ENCODE peak calls at places on chromosomes 6 and 20, in nine cellular contexts. J, E, P, H, S, A, R, N and X are unnamed samples.
A peak's percentile ranks its signal among the peaks of the same experiment; 100 is the strongest.

GRCh38 chr6:152981989-152982767 is 663 bp downstream of the FBXO5 start:
- DNase-seq in E (no peak), S (no peak), N (no peak), P (no peak), R (no peak), H (peak; percentile 90), A (no peak), J (peak; percentile 63), X (no peak)

GRCh38 chr20:11454966-11455799 is 462.5 kb upstream of the BTBD3 start:
- DNase-seq in J (no peak), A (no peak), N (no peak), H (no peak), R (peak; percentile 49), P (peak; percentile 34), S (no peak), E (peak; percentile 91), X (peak; percentile 92)

GRCh38 chr6:13395272-13396237 is 67.2 kb upstream of the TBC1D7 start:
- DNase-seq in A (peak; percentile 42), R (peak; percentile 33), J (no peak), S (no peak), E (peak; percentile 68), H (no peak), N (peak; percentile 20), P (no peak), X (peak; percentile 49)

GRCh38 chr6:95529762-95530161 is 47.6 kb upstream of the MANEA start:
- DNase-seq in A (no peak), E (no peak), J (no peak), P (no peak), H (no peak), N (no peak), S (no peak), R (no peak), X (no peak)

GRCh38 chr20:43920797-43921196 is 6.1 kb downstream of the TOX2 start:
- DNase-seq in H (no peak), J (peak; percentile 44), N (no peak), E (no peak), S (no peak), P (no peak), A (no peak), R (no peak), X (no peak)

GRCh38 chr20:56360899-56361199 is 2.1 kb downstream of the FAM210B start:
- DNase-seq in N (no peak), R (no peak), J (no peak), E (no peak), S (no peak), H (no peak), P (no peak), A (no peak), X (no peak)

GRCh38 chr20:11411765-11412164 is 505.9 kb upstream of the BTBD3 start:
- DNase-seq in A (no peak), N (no peak), R (no peak), E (no peak), P (no peak), J (no peak), S (no peak), H (no peak), X (no peak)

GRCh38 chr6:33738879-33739278 is 7.8 kb downstream of the IP6K3 start:
- DNase-seq in A (no peak), H (no peak), R (no peak), S (no peak), P (no peak), J (no peak), N (no peak), E (no peak), X (no peak)

GRCh38 chr6:111237757-111238260 is 150.5 kb downstream of the SLC16A10 start:
- DNase-seq in J (no peak), S (no peak), N (no peak), E (no peak), R (no peak), H (no peak), A (no peak), P (no peak), X (no peak)

GRCh38 chr6:150253489-150253888 is 110.6 kb downstream of the PPP1R14C start:
- DNase-seq in N (no peak), J (no peak), S (no peak), P (no peak), A (no peak), R (no peak), E (no peak), H (no peak), X (no peak)

GRCh38 chr6:27053738-27054137 is 193.8 kb upstream of the PRSS16 start:
- DNase-seq in A (no peak), N (no peak), R (no peak), J (no peak), H (no peak), S (no peak), P (no peak), E (no peak), X (peak; percentile 58)

GRCh38 chr20:62898093-62898964 is 28.0 kb downstream of the DIDO1 start:
- DNase-seq in S (no peak), E (no peak), R (no peak), N (no peak), J (no peak), A (no peak), H (no peak), P (no peak), X (no peak)

GRCh38 chr6:158219229-158219628 is 51.1 kb downstream of the GTF2H5 start:
- DNase-seq in N (no peak), R (peak; percentile 92), J (no peak), S (no peak), A (no peak), H (no peak), E (peak; percentile 61), P (no peak), X (peak; percentile 35)

GRCh38 chr6:43927525-43928210 is 157.7 kb downstream of the VEGFA start:
- DNase-seq in A (no peak), R (no peak), E (no peak), S (no peak), H (peak; percentile 28), N (no peak), J (peak; percentile 41), P (no peak), X (no peak)

GRCh38 chr6:167134448-167135328 is 11.8 kb downstream of the CCR6 start:
- DNase-seq in N (no peak), J (no peak), E (no peak), S (no peak), H (no peak), R (no peak), A (no peak), P (no peak), X (peak; percentile 75)

GRCh38 chr20:45368221-45368980 is 5.4 kb downstream of the SYS1 start:
- DNase-seq in P (no peak), E (no peak), H (peak; percentile 78), N (no peak), R (no peak), S (no peak), A (no peak), J (no peak), X (no peak)

GRCh38 chr6:36336779-36337194 is at the start of gene BNIP5:
- DNase-seq in J (no peak), N (no peak), S (no peak), R (no peak), H (no peak), E (no peak), P (no peak), A (no peak), X (no peak)

GRCh38 chr6:161140554-161140875 is 133.3 kb downstream of the AGPAT4 start:
- DNase-seq in N (no peak), J (no peak), R (no peak), P (no peak), E (no peak), S (no peak), H (no peak), A (no peak), X (no peak)

GRCh38 chr20:4041748-4042411 is 26.5 kb upstream of the RNF24 start:
- DNase-seq in N (no peak), H (no peak), E (peak; percentile 91), J (peak; percentile 91), R (no peak), P (peak; percentile 68), S (no peak), A (no peak), X (peak; percentile 87)

GRCh38 chr6:161613711-161614110 is 339.9 kb upstream of the AGPAT4 start:
- DNase-seq in H (no peak), E (no peak), A (no peak), R (no peak), S (no peak), N (no peak), P (no peak), J (no peak), X (no peak)

GRCh38 chr6:53111865-53112264 is 36.8 kb downstream of the GCM1 start:
- DNase-seq in J (no peak), S (no peak), H (no peak), N (no peak), E (no peak), P (no peak), A (no peak), R (no peak), X (no peak)

GRCh38 chr6:57255451-57256181 is 33.5 kb upstream of the RAB23 start:
- DNase-seq in J (no peak), E (no peak), N (no peak), A (no peak), H (no peak), P (no peak), S (no peak), R (no peak), X (no peak)

GRCh38 chr6:160500639-160501038 is 152.5 kb downstream of the SLC22A3 start:
- DNase-seq in H (no peak), J (no peak), A (no peak), E (no peak), S (no peak), P (no peak), R (no peak), N (no peak), X (no peak)

GRCh38 chr6:87151786-87152527 is 3.4 kb upstream of the ZNF292 start:
- DNase-seq in A (peak; percentile 81), E (peak; percentile 69), H (peak; percentile 95), S (peak; percentile 68), R (no peak), P (peak; percentile 56), N (peak; percentile 83), J (peak; percentile 86), X (no peak)

GRCh38 chr6:44717431-44717830 is 329.9 kb downstream of the CDC5L start:
- DNase-seq in S (no peak), H (no peak), R (no peak), A (no peak), P (no peak), J (no peak), N (no peak), E (no peak), X (no peak)

GRCh38 chr6:98041921-98042320 is 758.9 kb upstream of the MMS22L start:
- DNase-seq in J (no peak), R (no peak), N (peak; percentile 65), E (no peak), S (no peak), A (no peak), H (no peak), P (no peak), X (no peak)

GRCh38 chr6:137678451-137678850 is 184.3 kb upstream of the OLIG3 start:
- DNase-seq in J (no peak), S (no peak), N (no peak), R (no peak), P (no peak), H (no peak), E (no peak), A (no peak), X (no peak)

GRCh38 chr20:50534567-50534966 is 24.4 kb downstream of the PTPN1 start:
- DNase-seq in A (no peak), P (no peak), J (no peak), H (no peak), S (no peak), N (no peak), R (peak; percentile 36), E (peak; percentile 68), X (no peak)

GRCh38 chr20:36030143-36030542 is 61.8 kb downstream of the CNBD2 start:
- DNase-seq in J (no peak), A (no peak), N (no peak), R (no peak), H (no peak), E (no peak), S (no peak), P (no peak), X (no peak)

GRCh38 chr6:21053612-21054011 is 519.4 kb downstream of the CDKAL1 start:
- DNase-seq in P (no peak), E (peak; percentile 2), A (no peak), J (no peak), S (no peak), R (no peak), H (no peak), N (no peak), X (no peak)

GRCh38 chr6:169215201-169215661 is 38.4 kb downstream of the THBS2 start:
- DNase-seq in R (no peak), S (no peak), E (no peak), P (no peak), J (no peak), H (no peak), A (peak; percentile 12), N (no peak), X (no peak)